ENCODE peak calls at places on chromosome 9, in six cellular contexts. One of them, this sample, is unnamed.

GRCh38 chr9:97598461-97599288 is 34.5 kb downstream of the TSTD2 start:
- DNase-seq in CD4-positive, alpha-beta memory T cell: peak; percentile 69
- DNase-seq in stomach: peak; percentile 82
- DNase-seq in GM23248: peak; percentile 82
- DNase-seq in adrenal gland: peak; percentile 86
- DNase-seq in Peyer's patch: no peak
- DNase-seq in this sample: peak; percentile 83

GRCh38 chr9:92059045-92059444 is 56.2 kb downstream of the SPTLC1 start:
- DNase-seq in adrenal gland: no peak
- DNase-seq in CD4-positive, alpha-beta memory T cell: no peak
- DNase-seq in stomach: no peak
- DNase-seq in GM23248: no peak
- DNase-seq in Peyer's patch: no peak
- DNase-seq in this sample: no peak

GRCh38 chr9:113223963-113224362 is 2.6 kb downstream of the SLC31A1 start:
- DNase-seq in Peyer's patch: no peak
- DNase-seq in stomach: no peak
- DNase-seq in CD4-positive, alpha-beta memory T cell: no peak
- DNase-seq in GM23248: peak; percentile 45
- DNase-seq in adrenal gland: no peak
- DNase-seq in this sample: no peak

GRCh38 chr9:86997961-86998360 is 50.7 kb upstream of the GAS1 start:
- DNase-seq in stomach: no peak
- DNase-seq in GM23248: no peak
- DNase-seq in Peyer's patch: no peak
- DNase-seq in adrenal gland: no peak
- DNase-seq in CD4-positive, alpha-beta memory T cell: no peak
- DNase-seq in this sample: no peak

GRCh38 chr9:257957-258356 is 43.3 kb downstream of the DOCK8 start:
- DNase-seq in Peyer's patch: no peak
- DNase-seq in stomach: no peak
- DNase-seq in adrenal gland: no peak
- DNase-seq in CD4-positive, alpha-beta memory T cell: no peak
- DNase-seq in GM23248: no peak
- DNase-seq in this sample: no peak

GRCh38 chr9:114037961-114038723 is 40.0 kb downstream of the AMBP start:
- DNase-seq in GM23248: no peak
- DNase-seq in adrenal gland: no peak
- DNase-seq in CD4-positive, alpha-beta memory T cell: no peak
- DNase-seq in stomach: no peak
- DNase-seq in Peyer's patch: peak; percentile 26
- DNase-seq in this sample: no peak

GRCh38 chr9:13351768-13352386 is 72.4 kb upstream of the MPDZ start:
- DNase-seq in CD4-positive, alpha-beta memory T cell: no peak
- DNase-seq in stomach: no peak
- DNase-seq in GM23248: peak; percentile 82
- DNase-seq in Peyer's patch: no peak
- DNase-seq in adrenal gland: no peak
- DNase-seq in this sample: no peak

GRCh38 chr9:15373201-15373530 is 49.5 kb upstream of the SNAPC3 start:
- DNase-seq in CD4-positive, alpha-beta memory T cell: no peak
- DNase-seq in adrenal gland: no peak
- DNase-seq in GM23248: peak; percentile 31
- DNase-seq in Peyer's patch: no peak
- DNase-seq in stomach: no peak
- DNase-seq in this sample: no peak

GRCh38 chr9:6078382-6079105 is 63.1 kb upstream of the RANBP6 start:
- DNase-seq in stomach: no peak
- DNase-seq in Peyer's patch: no peak
- DNase-seq in CD4-positive, alpha-beta memory T cell: no peak
- DNase-seq in adrenal gland: no peak
- DNase-seq in GM23248: no peak
- DNase-seq in this sample: no peak

GRCh38 chr9:87622936-87623335 is 103.0 kb upstream of the CTSL start:
- DNase-seq in Peyer's patch: no peak
- DNase-seq in GM23248: no peak
- DNase-seq in adrenal gland: no peak
- DNase-seq in CD4-positive, alpha-beta memory T cell: no peak
- DNase-seq in stomach: no peak
- DNase-seq in this sample: no peak

GRCh38 chr9:36091028-36091953 is 45.2 kb upstream of the GLIPR2 start:
- DNase-seq in GM23248: peak; percentile 62
- DNase-seq in CD4-positive, alpha-beta memory T cell: no peak
- DNase-seq in Peyer's patch: no peak
- DNase-seq in stomach: peak; percentile 57
- DNase-seq in adrenal gland: peak; percentile 53
- DNase-seq in this sample: peak; percentile 52

GRCh38 chr9:70411930-70412677 is 2.4 kb downstream of the KLF9 start:
- DNase-seq in adrenal gland: peak; percentile 82
- DNase-seq in Peyer's patch: peak; percentile 83
- DNase-seq in stomach: peak; percentile 81
- DNase-seq in GM23248: peak; percentile 91
- DNase-seq in CD4-positive, alpha-beta memory T cell: peak; percentile 82
- DNase-seq in this sample: peak; percentile 84

GRCh38 chr9:94270009-94270408 is 10.9 kb downstream of the ZNF169 start:
- DNase-seq in CD4-positive, alpha-beta memory T cell: no peak
- DNase-seq in adrenal gland: no peak
- DNase-seq in GM23248: no peak
- DNase-seq in Peyer's patch: no peak
- DNase-seq in stomach: no peak
- DNase-seq in this sample: no peak

GRCh38 chr9:93091056-93091452 is 5.0 kb upstream of the CARD19 start:
- DNase-seq in GM23248: no peak
- DNase-seq in CD4-positive, alpha-beta memory T cell: no peak
- DNase-seq in stomach: no peak
- DNase-seq in adrenal gland: no peak
- DNase-seq in Peyer's patch: peak; percentile 22
- DNase-seq in this sample: no peak

GRCh38 chr9:76067693-76068092 is 177.2 kb downstream of the PCSK5 start:
- DNase-seq in GM23248: no peak
- DNase-seq in Peyer's patch: no peak
- DNase-seq in stomach: no peak
- DNase-seq in adrenal gland: no peak
- DNase-seq in CD4-positive, alpha-beta memory T cell: no peak
- DNase-seq in this sample: no peak

GRCh38 chr9:113486327-113486726 is 22.8 kb downstream of the RGS3 start:
- DNase-seq in adrenal gland: no peak
- DNase-seq in stomach: no peak
- DNase-seq in Peyer's patch: no peak
- DNase-seq in GM23248: no peak
- DNase-seq in CD4-positive, alpha-beta memory T cell: no peak
- DNase-seq in this sample: no peak

GRCh38 chr9:127973169-127974001 is 7.4 kb downstream of the EEIG1 start:
- DNase-seq in Peyer's patch: peak; percentile 77
- DNase-seq in stomach: peak; percentile 86
- DNase-seq in GM23248: no peak
- DNase-seq in CD4-positive, alpha-beta memory T cell: no peak
- DNase-seq in adrenal gland: peak; percentile 88
- DNase-seq in this sample: no peak

GRCh38 chr9:133592731-133593409 is 16.3 kb downstream of the FAM163B start:
- DNase-seq in CD4-positive, alpha-beta memory T cell: no peak
- DNase-seq in GM23248: no peak
- DNase-seq in stomach: no peak
- DNase-seq in Peyer's patch: no peak
- DNase-seq in adrenal gland: no peak
- DNase-seq in this sample: no peak

GRCh38 chr9:70101265-70101664 is 57.6 kb downstream of the MAMDC2 start:
- DNase-seq in GM23248: peak; percentile 60
- DNase-seq in adrenal gland: no peak
- DNase-seq in CD4-positive, alpha-beta memory T cell: no peak
- DNase-seq in Peyer's patch: no peak
- DNase-seq in stomach: no peak
- DNase-seq in this sample: no peak

GRCh38 chr9:15244001-15244441 is 63.0 kb downstream of the TTC39B start:
- DNase-seq in adrenal gland: no peak
- DNase-seq in stomach: no peak
- DNase-seq in Peyer's patch: no peak
- DNase-seq in GM23248: peak; percentile 39
- DNase-seq in CD4-positive, alpha-beta memory T cell: no peak
- DNase-seq in this sample: no peak

GRCh38 chr9:124239249-124240073 is 18.3 kb upstream of the NEK6 start:
- DNase-seq in CD4-positive, alpha-beta memory T cell: no peak
- DNase-seq in stomach: no peak
- DNase-seq in GM23248: no peak
- DNase-seq in adrenal gland: no peak
- DNase-seq in Peyer's patch: no peak
- DNase-seq in this sample: no peak

GRCh38 chr9:15696979-15697378 is 144.1 kb downstream of the CCDC171 start:
- DNase-seq in CD4-positive, alpha-beta memory T cell: no peak
- DNase-seq in stomach: no peak
- DNase-seq in Peyer's patch: no peak
- DNase-seq in adrenal gland: no peak
- DNase-seq in GM23248: peak; percentile 28
- DNase-seq in this sample: no peak

GRCh38 chr9:124412228-124412575 is 3.0 kb downstream of the PSMB7 start:
- DNase-seq in adrenal gland: no peak
- DNase-seq in Peyer's patch: no peak
- DNase-seq in stomach: no peak
- DNase-seq in GM23248: peak; percentile 33
- DNase-seq in CD4-positive, alpha-beta memory T cell: no peak
- DNase-seq in this sample: no peak

GRCh38 chr9:37377688-37378612 is 44.5 kb upstream of the GRHPR start:
- DNase-seq in stomach: no peak
- DNase-seq in GM23248: no peak
- DNase-seq in CD4-positive, alpha-beta memory T cell: no peak
- DNase-seq in Peyer's patch: no peak
- DNase-seq in adrenal gland: no peak
- DNase-seq in this sample: no peak

GRCh38 chr9:37380570-37380969 is 41.9 kb upstream of the GRHPR start:
- DNase-seq in stomach: no peak
- DNase-seq in Peyer's patch: no peak
- DNase-seq in adrenal gland: no peak
- DNase-seq in CD4-positive, alpha-beta memory T cell: no peak
- DNase-seq in GM23248: no peak
- DNase-seq in this sample: no peak

GRCh38 chr9:37381094-37381741 is 41.3 kb upstream of the GRHPR start:
- DNase-seq in adrenal gland: peak; percentile 72
- DNase-seq in Peyer's patch: no peak
- DNase-seq in CD4-positive, alpha-beta memory T cell: no peak
- DNase-seq in stomach: no peak
- DNase-seq in GM23248: no peak
- DNase-seq in this sample: peak; percentile 64

GRCh38 chr9:37379835-37380234 is 42.7 kb upstream of the GRHPR start:
- DNase-seq in CD4-positive, alpha-beta memory T cell: no peak
- DNase-seq in stomach: no peak
- DNase-seq in adrenal gland: no peak
- DNase-seq in GM23248: no peak
- DNase-seq in Peyer's patch: no peak
- DNase-seq in this sample: no peak

GRCh38 chr9:37378613-37379004 is 43.9 kb upstream of the GRHPR start:
- DNase-seq in adrenal gland: no peak
- DNase-seq in Peyer's patch: no peak
- DNase-seq in stomach: no peak
- DNase-seq in CD4-positive, alpha-beta memory T cell: no peak
- DNase-seq in GM23248: no peak
- DNase-seq in this sample: no peak
- H3K4me1 ChIP-seq in adrenal gland: no peaks in the 10 kb centered on the region
- H3K4me1 ChIP-seq in Peyer's patch: no peaks in the 10 kb centered on the region
- H3K4me1 ChIP-seq in stomach: no peaks in the 10 kb centered on the region
- H3K4me1 ChIP-seq in CD4-positive, alpha-beta memory T cell: no peaks in the 10 kb centered on the region
- H3K4me1 ChIP-seq in GM23248: no peaks in the 10 kb centered on the region
- H3K4me1 ChIP-seq in this sample: no peaks in the 10 kb centered on the region

DNA sequence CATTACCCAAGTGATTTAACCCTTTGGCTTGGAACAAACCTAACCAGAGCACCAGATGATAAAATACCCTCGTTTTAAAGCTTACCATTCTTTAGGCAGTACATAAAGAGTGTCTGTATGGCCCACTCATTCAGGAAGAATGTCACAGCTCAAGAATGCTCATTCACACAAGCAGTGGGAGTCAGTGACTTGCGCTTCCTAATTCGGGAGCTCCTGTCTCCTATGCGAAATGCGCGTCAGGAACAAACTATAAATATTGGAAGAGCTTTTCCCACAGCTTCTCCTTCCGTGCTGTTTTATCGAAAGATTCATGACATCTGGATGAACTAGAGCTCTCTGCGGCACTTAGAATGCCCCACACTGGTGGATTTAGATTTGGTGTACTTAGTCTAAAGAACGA is 66.5 kb downstream of the NTRK2 start:
- DNase-seq in GM23248: no peak
- DNase-seq in Peyer's patch: no peak
- DNase-seq in adrenal gland: no peak
- DNase-seq in CD4-positive, alpha-beta memory T cell: no peak
- DNase-seq in stomach: no peak
- DNase-seq in this sample: no peak
- H3K27me3 ChIP-seq in GM23248: no peaks in the 10 kb centered on the region
- H3K27me3 ChIP-seq in Peyer's patch: no peaks in the 10 kb centered on the region
- H3K27me3 ChIP-seq in adrenal gland: no peaks in the 10 kb centered on the region
- H3K27me3 ChIP-seq in CD4-positive, alpha-beta memory T cell: no peaks in the 10 kb centered on the region
- H3K27me3 ChIP-seq in stomach: no peaks in the 10 kb centered on the region
- H3K27me3 ChIP-seq in this sample: no peaks in the 10 kb centered on the region

DNA sequence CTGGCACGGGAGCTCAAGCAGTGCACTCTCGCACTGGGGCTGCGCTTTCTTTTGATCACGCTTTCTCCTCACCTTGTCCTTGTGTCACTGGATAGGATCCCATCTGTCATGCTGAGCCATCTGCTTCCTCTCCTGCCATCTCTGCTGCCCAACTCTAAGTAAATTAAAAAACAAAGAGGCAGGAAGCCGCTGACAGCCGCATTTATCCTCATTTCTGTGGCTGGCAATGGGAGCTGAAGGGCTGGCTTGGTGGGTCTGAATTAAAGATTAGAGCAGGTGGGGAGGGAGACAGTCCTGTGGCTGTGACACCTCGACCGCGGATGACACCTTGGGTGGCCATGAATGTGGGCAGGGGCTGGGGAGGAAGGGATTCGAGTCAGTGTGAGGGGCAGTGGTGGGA is 159.2 kb upstream of the ALDH1B1 start:
- DNase-seq in adrenal gland: no peak
- DNase-seq in CD4-positive, alpha-beta memory T cell: no peak
- DNase-seq in Peyer's patch: no peak
- DNase-seq in GM23248: no peak
- DNase-seq in stomach: no peak
- DNase-seq in this sample: no peak
- H3K4me3 ChIP-seq in adrenal gland: no peak overlapping the region
- H3K4me3 ChIP-seq in CD4-positive, alpha-beta memory T cell: no peak overlapping the region
- H3K4me3 ChIP-seq in Peyer's patch: no peak overlapping the region
- H3K4me3 ChIP-seq in GM23248: no peak overlapping the region
- H3K4me3 ChIP-seq in stomach: no peak overlapping the region
- H3K4me3 ChIP-seq in this sample: no peak overlapping the region

GRCh38 chr9:100580255-100580654 is 2.4 kb downstream of the CAVIN4 start:
- DNase-seq in CD4-positive, alpha-beta memory T cell: no peak
- DNase-seq in adrenal gland: no peak
- DNase-seq in stomach: no peak
- DNase-seq in Peyer's patch: no peak
- DNase-seq in GM23248: no peak
- DNase-seq in this sample: no peak

GRCh38 chr9:100579665-100580064 is 1.8 kb downstream of the CAVIN4 start:
- DNase-seq in GM23248: peak; percentile 24
- DNase-seq in CD4-positive, alpha-beta memory T cell: no peak
- DNase-seq in stomach: no peak
- DNase-seq in adrenal gland: no peak
- DNase-seq in Peyer's patch: no peak
- DNase-seq in this sample: no peak

GRCh38 chr9:100575765-100576368 is 2.0 kb upstream of the CAVIN4 start:
- DNase-seq in GM23248: peak; percentile 81
- DNase-seq in Peyer's patch: no peak
- DNase-seq in CD4-positive, alpha-beta memory T cell: no peak
- DNase-seq in adrenal gland: no peak
- DNase-seq in stomach: no peak
- DNase-seq in this sample: no peak

GRCh38 chr9:100578610-100579009 is 731 bp downstream of the CAVIN4 start:
- DNase-seq in GM23248: no peak
- DNase-seq in CD4-positive, alpha-beta memory T cell: no peak
- DNase-seq in Peyer's patch: no peak
- DNase-seq in adrenal gland: no peak
- DNase-seq in stomach: no peak
- DNase-seq in this sample: no peak

GRCh38 chr9:100577776-100578448 is at the start of gene CAVIN4:
- DNase-seq in adrenal gland: no peak
- DNase-seq in Peyer's patch: no peak
- DNase-seq in GM23248: peak; percentile 79
- DNase-seq in stomach: no peak
- DNase-seq in CD4-positive, alpha-beta memory T cell: no peak
- DNase-seq in this sample: no peak
- H3K4me1 ChIP-seq in adrenal gland: no peaks in the 10 kb centered on the region
- H3K4me1 ChIP-seq in Peyer's patch: no peaks in the 10 kb centered on the region
- H3K4me1 ChIP-seq in GM23248: peaks cover 88% of the 10 kb centered on the region
- H3K4me1 ChIP-seq in stomach: no peaks in the 10 kb centered on the region
- H3K4me1 ChIP-seq in CD4-positive, alpha-beta memory T cell: no peaks in the 10 kb centered on the region
- H3K4me1 ChIP-seq in this sample: no peaks in the 10 kb centered on the region